ENCODE peak calls at places on chromosomes 13 and 19, in nine cellular contexts. E is GM23248; H is brain microvascular endothelial cell; T is CD8-positive, alpha-beta memory T cell; G is A673; P is upper lobe of right lung; J is breast epithelium; F is PC-3; A is A549. K is an unnamed sample.

GRCh38 chr19:24140591-24140990 is 53.6 kb downstream of the ZNF254 start:
- DNase-seq in G (no peak), T (no peak), J (no peak), A (no peak), P (no peak), F (no peak), H (no peak), E (no peak), K (no peak)

GRCh38 chr13:29847501-29847983 is 2.9 kb downstream of the UBL3 start:
- DNase-seq in J (no peak), E (peak; percentile 72), P (no peak), H (peak; percentile 24), T (no peak), A (peak; percentile 26), G (peak; percentile 59), F (peak; percentile 46), K (peak; percentile 35)

GRCh38 chr19:10018786-10019185 is 5.5 kb downstream of the RDH8 start:
- DNase-seq in P (no peak), F (no peak), E (no peak), H (no peak), G (no peak), T (no peak), A (no peak), J (no peak), K (no peak)

GRCh38 chr19:32896516-32897214 is 27.1 kb upstream of the SLC7A9 start:
- DNase-seq in A (no peak), E (no peak), F (no peak), T (no peak), J (no peak), P (no peak), H (no peak), G (no peak), K (no peak)

GRCh38 chr13:34037636-34038325 is 219.8 kb downstream of the RFC3 start:
- DNase-seq in T (no peak), H (no peak), G (no peak), J (no peak), E (peak; percentile 36), F (peak; percentile 51), P (no peak), A (no peak), K (no peak)

GRCh38 chr19:39154626-39155100 is 29.1 kb downstream of the PAK4 start:
- DNase-seq in E (no peak), P (peak; percentile 89), T (no peak), A (peak; percentile 51), H (no peak), G (no peak), F (peak; percentile 75), J (peak; percentile 85), K (no peak)

GRCh38 chr13:48028066-48028465 is 9.5 kb upstream of the NUDT15 start:
- DNase-seq in T (no peak), J (no peak), G (no peak), H (no peak), A (no peak), F (peak; percentile 3), E (no peak), P (no peak), K (no peak)

GRCh38 chr19:3358392-3358918 is 7.9 kb upstream of the NFIC start:
- DNase-seq in G (no peak), A (no peak), J (no peak), T (peak; percentile 37), P (no peak), E (no peak), F (no peak), H (no peak), K (no peak)

GRCh38 chr13:23273498-23273897 is 92.7 kb downstream of the SGCG start:
- DNase-seq in E (no peak), P (no peak), T (no peak), H (no peak), A (no peak), G (no peak), J (no peak), F (no peak), K (no peak)

GRCh38 chr13:112943309-112944125 is 25.5 kb upstream of the MCF2L start:
- DNase-seq in J (no peak), P (peak; percentile 83), G (peak; percentile 56), E (peak; percentile 52), F (peak; percentile 28), H (no peak), A (peak; percentile 18), T (peak; percentile 7), K (peak; percentile 4)

GRCh38 chr13:20422362-20422761 is 103.3 kb downstream of the CRYL1 start:
- DNase-seq in E (no peak), P (no peak), A (no peak), T (no peak), J (no peak), H (no peak), G (no peak), F (no peak), K (no peak)

GRCh38 chr19:23957660-23958281 is 43.1 kb downstream of the ZNF726 start:
- DNase-seq in T (no peak), H (peak; percentile 83), E (peak; percentile 79), P (no peak), G (no peak), F (peak; percentile 94), A (peak; percentile 11), J (no peak), K (no peak)

GRCh38 chr13:51125495-51126226 is 14.6 kb upstream of the C13orf42 start:
- DNase-seq in H (peak; percentile 54), P (peak; percentile 69), E (peak; percentile 84), J (no peak), T (no peak), F (peak; percentile 61), A (peak; percentile 69), G (peak; percentile 80), K (no peak)

GRCh38 chr19:4635763-4636135 is 3.6 kb upstream of the TNFAIP8L1 start:
- DNase-seq in G (no peak), T (no peak), P (no peak), J (no peak), F (no peak), A (no peak), H (no peak), E (no peak), K (no peak)
- H3K27ac ChIP-seq in G (peak overlapping the region; percentile 27), T (no peak overlapping the region), P (no peak overlapping the region), J (no peak overlapping the region), F (no peak overlapping the region), A (peak overlapping the region; percentile 92), H (no peak overlapping the region), E (no peak overlapping the region), K (peak overlapping the region; percentile 63)

DNA sequence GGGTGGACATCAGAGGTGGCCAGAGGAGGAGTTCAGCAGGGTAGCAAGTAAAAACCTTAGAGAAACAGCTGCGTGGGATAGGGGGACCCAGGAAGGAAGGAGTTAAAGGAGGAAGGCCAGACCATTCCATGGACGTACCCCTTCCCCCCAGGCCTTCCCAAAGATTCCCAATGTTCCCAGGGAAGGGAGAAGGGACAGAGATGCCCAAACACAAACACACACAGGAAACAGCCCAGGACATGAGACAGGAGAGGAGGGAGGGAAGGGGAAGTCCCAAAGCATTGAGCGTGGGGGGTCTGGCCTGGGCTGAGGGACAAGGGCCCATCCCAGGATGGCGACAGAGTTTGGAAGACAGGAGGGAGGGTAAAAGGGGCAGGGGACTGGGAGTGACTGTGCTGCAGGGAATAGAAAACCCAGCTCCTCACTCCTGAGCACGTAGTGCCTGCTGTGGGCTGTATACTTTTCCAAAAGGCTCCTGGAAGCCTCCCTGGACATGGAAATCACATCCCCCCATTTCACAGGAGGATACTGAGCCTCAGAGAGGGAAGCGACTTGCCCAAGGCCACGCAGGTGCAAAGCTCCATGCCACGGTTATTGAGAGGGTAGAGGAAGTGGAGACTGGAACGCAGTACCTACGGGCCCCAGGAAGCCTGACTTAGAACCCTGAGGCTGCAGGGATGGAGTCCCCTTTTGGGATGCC is 1.1 kb downstream of the SYDE1 start:
- DNase-seq in H (no peak), A (no peak), F (no peak), P (no peak), E (peak; percentile 37), J (no peak), G (no peak), T (no peak), K (no peak)
- H3K4me3 ChIP-seq in H (peak overlapping the region; percentile 76), A (peak overlapping the region; percentile 94), F (peak overlapping the region; percentile 73), P (peak overlapping the region; percentile 66), E (peak overlapping the region; percentile 96), J (peak overlapping the region; percentile 89), G (peak overlapping the region; percentile 67), T (no peak overlapping the region), K (peak overlapping the region; percentile 27)

GRCh38 chr13:110910013-110910890 is 4.6 kb downstream of the ANKRD10 start:
- DNase-seq in J (no peak), E (no peak), H (no peak), G (no peak), A (no peak), F (no peak), T (no peak), P (no peak), K (no peak)
- H3K27ac ChIP-seq in J (peak overlapping the region; percentile 83), E (no peak overlapping the region), H (no peak overlapping the region), G (no peak overlapping the region), A (no peak overlapping the region), F (no peak overlapping the region), T (no peak overlapping the region), P (no peak overlapping the region), K (no peak overlapping the region)

DNA sequence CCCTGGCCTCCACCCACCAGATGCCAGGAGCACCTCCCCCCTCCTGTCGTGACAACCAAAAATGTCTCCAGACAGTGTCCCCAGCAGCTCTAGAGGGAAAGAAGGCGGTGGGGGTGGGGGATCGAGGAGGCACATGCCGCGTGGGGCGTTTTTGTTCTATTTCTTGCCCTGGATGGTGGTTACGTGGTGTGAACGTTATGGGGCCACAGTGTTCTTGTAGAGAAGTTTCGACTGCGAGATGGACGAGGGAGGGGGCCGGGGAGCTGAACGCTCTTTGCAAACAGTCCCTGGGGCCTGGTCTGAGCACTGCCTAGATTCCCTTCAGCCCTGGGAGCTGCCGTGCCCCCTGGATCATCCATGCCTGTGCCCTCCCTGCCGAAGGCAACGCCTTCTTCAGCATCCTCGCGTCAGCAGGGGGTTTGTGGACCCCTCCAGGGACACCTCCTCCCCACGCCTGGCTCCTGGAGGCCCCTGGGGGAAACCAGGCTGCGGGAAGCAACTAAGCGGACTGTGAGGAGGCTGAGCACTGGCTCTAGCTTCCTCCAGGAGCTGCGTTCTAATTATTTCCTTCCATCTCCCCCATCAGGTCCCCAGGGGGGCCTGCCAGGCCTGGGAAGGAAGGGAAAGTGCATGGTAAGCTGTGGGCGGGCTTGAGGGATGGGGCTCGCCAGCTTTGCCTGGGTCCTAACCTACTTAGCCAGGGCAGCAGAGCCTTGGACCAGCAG is 131.5 kb downstream of the IER2 start:
- DNase-seq in H (no peak), J (no peak), F (no peak), E (peak; percentile 29), T (no peak), A (no peak), P (no peak), G (peak; percentile 74), K (no peak)
- H3K4me3 ChIP-seq in H (no peak overlapping the region), J (no peak overlapping the region), F (no peak overlapping the region), E (no peak overlapping the region), T (no peak overlapping the region), A (no peak overlapping the region), P (no peak overlapping the region), G (no peak overlapping the region), K (no peak overlapping the region)

DNA sequence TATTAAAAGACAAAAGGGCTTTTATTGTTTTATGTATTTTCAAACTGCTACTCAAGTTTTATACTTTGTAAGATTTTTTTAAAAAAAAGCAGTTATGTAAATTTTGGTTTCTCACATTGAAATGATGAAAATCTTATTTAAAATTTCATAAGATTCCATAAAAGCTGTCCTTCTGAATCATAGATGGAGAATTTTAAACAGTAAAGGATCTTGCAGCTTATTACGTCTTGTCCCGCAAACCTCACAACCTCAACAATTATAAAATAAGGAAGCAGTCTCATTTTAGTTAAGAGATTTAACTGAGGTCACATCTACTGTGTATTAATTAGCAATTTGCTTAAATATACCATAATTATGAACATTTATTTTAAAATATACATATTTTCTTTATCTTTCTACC is 581.0 kb upstream of the SPRY2 start:
- DNase-seq in J (no peak), H (no peak), T (no peak), E (no peak), P (no peak), F (no peak), G (no peak), A (no peak), K (no peak)
- H3K27ac ChIP-seq in J (no peak overlapping the region), H (no peak overlapping the region), T (no peak overlapping the region), E (no peak overlapping the region), P (no peak overlapping the region), F (no peak overlapping the region), G (no peak overlapping the region), A (no peak overlapping the region), K (no peak overlapping the region)

K was measured in naive thymus-derived CD4-positive, alpha-beta T cell.